ENCODE peak calls at places on chromosomes 12 and 14, in five cellular contexts. One of them, this sample, is unnamed.

GRCh38 chr14:44180975-44181374 is 326.1 kb downstream of the FSCB start:
- ATAC-seq in K562: no peak
- ATAC-seq in upper lobe of left lung: no peak
- ATAC-seq in HepG2: no peak
- ATAC-seq in GM12878: no peak
- ATAC-seq in this sample: no peak

GRCh38 chr12:6347367-6348338 is 5.8 kb upstream of the TNFRSF1A start:
- ATAC-seq in K562: no peak
- ATAC-seq in upper lobe of left lung: peak; percentile 61
- ATAC-seq in HepG2: no peak
- ATAC-seq in GM12878: peak; percentile 37
- ATAC-seq in this sample: peak; percentile 82

GRCh38 chr14:97025722-97026121 is 228.5 kb downstream of the VRK1 start:
- ATAC-seq in K562: no peak
- ATAC-seq in upper lobe of left lung: no peak
- ATAC-seq in HepG2: no peak
- ATAC-seq in GM12878: no peak
- ATAC-seq in this sample: no peak

GRCh38 chr12:111412007-111412829 is 6.5 kb downstream of the SH2B3 start:
- ATAC-seq in K562: no peak
- ATAC-seq in upper lobe of left lung: no peak
- ATAC-seq in HepG2: no peak
- ATAC-seq in GM12878: peak; percentile 43
- ATAC-seq in this sample: no peak

GRCh38 chr14:96417254-96417653 is 25.3 kb downstream of the AK7 start:
- ATAC-seq in K562: no peak
- ATAC-seq in upper lobe of left lung: no peak
- ATAC-seq in HepG2: no peak
- ATAC-seq in GM12878: no peak
- ATAC-seq in this sample: no peak

GRCh38 chr12:114762490-114763110 is 78.6 kb upstream of the TBX3 start:
- ATAC-seq in K562: no peak
- ATAC-seq in upper lobe of left lung: no peak
- ATAC-seq in HepG2: no peak
- ATAC-seq in GM12878: no peak
- ATAC-seq in this sample: no peak

GRCh38 chr14:77014004-77014604 is 14.4 kb downstream of the IRF2BPL start:
- ATAC-seq in K562: no peak
- ATAC-seq in upper lobe of left lung: peak; percentile 65
- ATAC-seq in HepG2: peak; percentile 73
- ATAC-seq in GM12878: no peak
- ATAC-seq in this sample: peak; percentile 86

GRCh38 chr12:46825526-46826414 is at the start of gene SLC38A4:
- ATAC-seq in K562: peak; percentile 93
- ATAC-seq in upper lobe of left lung: peak; percentile 66
- ATAC-seq in HepG2: peak; percentile 100
- ATAC-seq in GM12878: no peak
- ATAC-seq in this sample: no peak

GRCh38 chr12:125549171-125549570 is 483.9 kb downstream of the AACS start:
- ATAC-seq in K562: no peak
- ATAC-seq in upper lobe of left lung: no peak
- ATAC-seq in HepG2: no peak
- ATAC-seq in GM12878: no peak
- ATAC-seq in this sample: no peak

GRCh38 chr14:22383515-22384166 is 205.4 kb downstream of the DAD1 start:
- ATAC-seq in K562: no peak
- ATAC-seq in upper lobe of left lung: no peak
- ATAC-seq in HepG2: no peak
- ATAC-seq in GM12878: peak; percentile 69
- ATAC-seq in this sample: no peak

GRCh38 chr12:104758771-104759170 is 199.3 kb downstream of the SLC41A2 start:
- ATAC-seq in K562: no peak
- ATAC-seq in upper lobe of left lung: no peak
- ATAC-seq in HepG2: no peak
- ATAC-seq in GM12878: no peak
- ATAC-seq in this sample: no peak

GRCh38 chr12:104763163-104763805 is 194.8 kb downstream of the SLC41A2 start:
- ATAC-seq in K562: peak; percentile 35
- ATAC-seq in upper lobe of left lung: no peak
- ATAC-seq in HepG2: no peak
- ATAC-seq in GM12878: peak; percentile 87
- ATAC-seq in this sample: no peak

GRCh38 chr12:104764225-104765073 is 193.6 kb downstream of the SLC41A2 start:
- ATAC-seq in K562: peak; percentile 35
- ATAC-seq in upper lobe of left lung: no peak
- ATAC-seq in HepG2: no peak
- ATAC-seq in GM12878: peak; percentile 60
- ATAC-seq in this sample: no peak

GRCh38 chr12:104756901-104757300 is 201.2 kb downstream of the SLC41A2 start:
- ATAC-seq in K562: no peak
- ATAC-seq in upper lobe of left lung: no peak
- ATAC-seq in HepG2: no peak
- ATAC-seq in GM12878: no peak
- ATAC-seq in this sample: no peak

GRCh38 chr12:104761091-104761490 is 197.0 kb downstream of the SLC41A2 start:
- ATAC-seq in K562: no peak
- ATAC-seq in upper lobe of left lung: no peak
- ATAC-seq in HepG2: peak; percentile 68
- ATAC-seq in GM12878: no peak
- ATAC-seq in this sample: no peak
- TF ChIP-seq CTCF in K562: no peak
- TF ChIP-seq CTCF in upper lobe of left lung: no peak
- TF ChIP-seq CTCF in HepG2: no peak
- TF ChIP-seq CTCF in GM12878: no peak
- TF ChIP-seq CTCF in this sample: no peak

GRCh38 chr14:75450381-75451276 is 22.8 kb downstream of the JDP2 start:
- ATAC-seq in K562: no peak
- ATAC-seq in upper lobe of left lung: peak; percentile 46
- ATAC-seq in HepG2: peak; percentile 27
- ATAC-seq in GM12878: no peak
- ATAC-seq in this sample: no peak

GRCh38 chr14:75452324-75452723 is 24.5 kb downstream of the JDP2 start:
- ATAC-seq in K562: no peak
- ATAC-seq in upper lobe of left lung: no peak
- ATAC-seq in HepG2: peak; percentile 7
- ATAC-seq in GM12878: no peak
- ATAC-seq in this sample: peak; percentile 9

GRCh38 chr14:75446447-75446846 is 18.6 kb downstream of the JDP2 start:
- ATAC-seq in K562: no peak
- ATAC-seq in upper lobe of left lung: no peak
- ATAC-seq in HepG2: no peak
- ATAC-seq in GM12878: peak; percentile 44
- ATAC-seq in this sample: no peak

GRCh38 chr14:75448209-75448608 is 20.4 kb downstream of the JDP2 start:
- ATAC-seq in K562: no peak
- ATAC-seq in upper lobe of left lung: no peak
- ATAC-seq in HepG2: no peak
- ATAC-seq in GM12878: no peak
- ATAC-seq in this sample: no peak

GRCh38 chr14:75449703-75450102 is 21.9 kb downstream of the JDP2 start:
- ATAC-seq in K562: no peak
- ATAC-seq in upper lobe of left lung: no peak
- ATAC-seq in HepG2: no peak
- ATAC-seq in GM12878: no peak
- ATAC-seq in this sample: no peak
- TF ChIP-seq EP300 in K562: no peak
- TF ChIP-seq EP300 in upper lobe of left lung: no peak
- TF ChIP-seq EP300 in HepG2: no peak
- TF ChIP-seq EP300 in GM12878: no peak
- TF ChIP-seq EP300 in this sample: no peak

GRCh38 chr14:37588667-37588955 is 6.4 kb downstream of the FOXA1 start:
- ATAC-seq in K562: no peak
- ATAC-seq in upper lobe of left lung: no peak
- ATAC-seq in HepG2: no peak
- ATAC-seq in GM12878: no peak
- ATAC-seq in this sample: no peak
- H3K27me3 ChIP-seq in K562: no peaks in the 10 kb centered on the region
- H3K27me3 ChIP-seq in upper lobe of left lung: peaks cover 3% of the 10 kb centered on the region
- H3K27me3 ChIP-seq in HepG2: no peaks in the 10 kb centered on the region
- H3K27me3 ChIP-seq in GM12878: no peaks in the 10 kb centered on the region
- H3K27me3 ChIP-seq in this sample: peaks cover 100% of the 10 kb centered on the region

DNA sequence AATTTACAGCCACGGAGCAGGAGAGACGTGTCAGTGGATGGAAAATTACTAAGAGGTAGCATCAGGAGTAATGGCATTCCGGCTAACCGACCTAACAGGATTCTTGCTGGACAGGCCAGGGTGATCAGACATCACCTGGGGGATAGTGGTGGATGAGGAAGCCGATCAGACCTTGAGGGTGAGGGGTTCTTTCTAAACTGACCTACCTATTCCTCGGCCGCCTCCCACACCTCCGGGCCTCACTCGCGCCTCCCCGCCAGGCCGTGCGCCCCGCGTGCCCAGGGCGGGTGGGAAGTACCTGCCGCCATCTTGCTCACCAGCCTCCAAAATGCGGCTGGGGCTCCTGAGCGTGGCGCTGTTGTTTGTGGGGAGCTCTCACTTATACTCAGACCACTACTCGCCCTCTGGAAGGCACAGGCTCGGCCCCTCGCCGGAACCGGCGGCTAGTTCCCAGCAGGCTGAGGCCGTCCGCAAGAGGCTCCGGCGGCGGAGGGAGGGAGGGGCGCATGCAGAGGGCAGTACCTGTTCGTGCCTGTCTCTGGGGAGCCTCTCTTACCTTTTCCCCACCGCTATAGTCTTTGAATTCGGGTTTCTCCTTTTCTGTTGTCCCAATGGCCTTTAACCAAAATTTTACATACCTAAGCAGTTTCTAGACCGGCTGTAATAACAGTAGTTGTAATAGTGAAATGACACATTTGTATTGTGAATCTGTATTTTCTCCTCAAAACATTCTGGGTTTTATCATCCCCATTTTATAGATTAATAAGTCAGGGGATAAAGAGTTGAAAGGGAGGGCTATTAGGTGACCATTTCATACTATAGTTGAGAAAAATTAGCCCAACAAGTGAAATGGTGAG is at the start of gene TMPRSS12:
- ATAC-seq in K562: no peak
- ATAC-seq in upper lobe of left lung: peak; percentile 71
- ATAC-seq in HepG2: no peak
- ATAC-seq in GM12878: no peak
- ATAC-seq in this sample: no peak
- TF ChIP-seq CTCF in K562: no peak
- TF ChIP-seq CTCF in upper lobe of left lung: no peak
- TF ChIP-seq CTCF in HepG2: no peak
- TF ChIP-seq CTCF in GM12878: no peak
- TF ChIP-seq CTCF in this sample: no peak

GRCh38 chr14:69664865-69665526 is 53.6 kb downstream of the SUSD6 start:
- ATAC-seq in K562: peak; percentile 77
- ATAC-seq in upper lobe of left lung: peak; percentile 48
- ATAC-seq in HepG2: peak; percentile 79
- ATAC-seq in GM12878: no peak
- ATAC-seq in this sample: peak; percentile 23

GRCh38 chr14:69665596-69665995 is 54.2 kb downstream of the SUSD6 start:
- ATAC-seq in K562: no peak
- ATAC-seq in upper lobe of left lung: no peak
- ATAC-seq in HepG2: no peak
- ATAC-seq in GM12878: no peak
- ATAC-seq in this sample: peak; percentile 22

GRCh38 chr14:69667938-69668336 is 56.5 kb downstream of the SUSD6 start:
- ATAC-seq in K562: no peak
- ATAC-seq in upper lobe of left lung: no peak
- ATAC-seq in HepG2: no peak
- ATAC-seq in GM12878: peak; percentile 65
- ATAC-seq in this sample: no peak

GRCh38 chr14:69666698-69667211 is 55.4 kb downstream of the SUSD6 start:
- ATAC-seq in K562: no peak
- ATAC-seq in upper lobe of left lung: no peak
- ATAC-seq in HepG2: no peak
- ATAC-seq in GM12878: peak; percentile 36
- ATAC-seq in this sample: no peak

DNA sequence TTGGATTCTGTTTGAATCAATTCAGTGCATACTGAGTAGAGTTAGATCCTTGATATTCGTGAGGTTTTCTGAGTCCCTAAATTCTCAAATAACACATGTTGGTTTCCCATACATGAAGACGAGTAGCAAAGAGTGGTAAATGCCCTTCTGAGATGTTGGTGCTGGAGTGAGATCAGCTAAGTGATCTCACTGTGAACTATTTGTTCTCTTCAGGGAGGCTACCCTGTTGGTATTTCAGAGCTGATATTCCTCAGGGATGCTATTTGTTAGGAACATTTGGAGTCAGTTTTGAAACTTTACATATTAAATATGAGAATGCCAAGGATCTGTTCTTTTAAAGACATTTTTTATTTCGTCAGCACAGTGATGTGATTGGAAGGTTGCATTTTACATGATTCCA is 54.7 kb downstream of the SUSD6 start:
- ATAC-seq in K562: no peak
- ATAC-seq in upper lobe of left lung: no peak
- ATAC-seq in HepG2: no peak
- ATAC-seq in GM12878: no peak
- ATAC-seq in this sample: peak; percentile 24
- TF ChIP-seq EP300 in K562: no peak
- TF ChIP-seq EP300 in upper lobe of left lung: no peak
- TF ChIP-seq EP300 in HepG2: no peak
- TF ChIP-seq EP300 in GM12878: no peak
- TF ChIP-seq EP300 in this sample: no peak